ENCODE peak calls at places on chromosomes 2 and 18, in seven cellular contexts. U is upper lobe of right lung, T is left ventricle myocardium inferior, Z is heart left ventricle, Q is adrenal gland, O is body of pancreas, G is fibroblast of lung. R is an unnamed sample.

GRCh38 chr2:148813603-148814065 is 61.4 kb upstream of the KIF5C start:
- DNase-seq in U (no peak), T (no peak), Z (no peak), Q (no peak), O (no peak), G (no peak), R (no peak)

GRCh38 chr18:56296381-56296780 is 342.0 kb downstream of the TXNL1 start:
- DNase-seq in U (no peak), T (no peak), Z (no peak), Q (no peak), O (no peak), G (no peak), R (no peak)

GRCh38 chr2:33126973-33127372 is 180.2 kb downstream of the LTBP1 start:
- DNase-seq in U (no peak), T (no peak), Z (no peak), Q (no peak), O (no peak), G (no peak), R (no peak)

GRCh38 chr2:220703279-220703678 is 868.8 kb downstream of the EPHA4 start:
- DNase-seq in U (no peak), T (no peak), Z (no peak), Q (no peak), O (no peak), G (no peak), R (no peak)

GRCh38 chr2:58484201-58484600 is 243.1 kb upstream of the FANCL start:
- DNase-seq in U (no peak), T (no peak), Z (no peak), Q (no peak), O (no peak), G (no peak), R (no peak)

GRCh38 chr2:183105402-183106134 is 18.7 kb upstream of the NUP35 start:
- DNase-seq in U (no peak), T (no peak), Z (no peak), Q (no peak), O (no peak), G (no peak), R (no peak)

GRCh38 chr2:41935806-41936205 is 112.0 kb upstream of the PKDCC start:
- DNase-seq in U (no peak), T (no peak), Z (no peak), Q (no peak), O (no peak), G (no peak), R (no peak)

GRCh38 chr2:61620244-61621159 is 82.3 kb upstream of the XPO1 start:
- DNase-seq in U (no peak), T (no peak), Z (no peak), Q (peak; percentile 56), O (no peak), G (peak; percentile 76), R (no peak)

GRCh38 chr18:42113529-42114191 is 158.6 kb downstream of the PIK3C3 start:
- DNase-seq in U (no peak), T (no peak), Z (no peak), Q (no peak), O (no peak), G (peak; percentile 73), R (no peak)

GRCh38 chr18:77550625-77551024 is 301.0 kb downstream of the GALR1 start:
- DNase-seq in U (no peak), T (no peak), Z (no peak), Q (no peak), O (no peak), G (no peak), R (no peak)

GRCh38 chr2:111986116-111986900 is 68.8 kb upstream of the TMEM87B start:
- DNase-seq in U (no peak), T (no peak), Z (no peak), Q (no peak), O (no peak), G (peak; percentile 10), R (no peak)

GRCh38 chr2:180520206-180520605 is 460.2 kb upstream of the UBE2E3 start:
- DNase-seq in U (no peak), T (no peak), Z (no peak), Q (no peak), O (no peak), G (peak; percentile 20), R (no peak)

GRCh38 chr2:127661949-127662510 is 13.3 kb downstream of the LIMS2 start:
- DNase-seq in U (peak; percentile 66), T (no peak), Z (peak; percentile 79), Q (no peak), O (no peak), G (peak; percentile 24), R (peak; percentile 14)

GRCh38 chr2:26640331-26640745 is 828 bp downstream of the CIB4 start:
- DNase-seq in U (no peak), T (no peak), Z (peak; percentile 12), Q (peak; percentile 94), O (peak; percentile 34), G (peak; percentile 79), R (peak; percentile 38)

GRCh38 chr2:70214958-70215357 is 24.1 kb upstream of the C2orf42 start:
- DNase-seq in U (no peak), T (no peak), Z (no peak), Q (no peak), O (no peak), G (peak; percentile 55), R (no peak)

GRCh38 chr2:10294077-10294476 is 8.6 kb upstream of the HPCAL1 start:
- DNase-seq in U (no peak), T (no peak), Z (no peak), Q (no peak), O (no peak), G (no peak), R (no peak)

GRCh38 chr2:10296142-10296541 is 6.6 kb upstream of the HPCAL1 start:
- DNase-seq in U (no peak), T (no peak), Z (no peak), Q (no peak), O (no peak), G (no peak), R (no peak)

GRCh38 chr2:10297950-10298349 is 4.8 kb upstream of the HPCAL1 start:
- DNase-seq in U (no peak), T (no peak), Z (peak; percentile 69), Q (peak; percentile 86), O (no peak), G (peak; percentile 90), R (peak; percentile 82)

GRCh38 chr2:10300328-10300920 is 2.3 kb upstream of the HPCAL1 start:
- DNase-seq in U (no peak), T (no peak), Z (no peak), Q (no peak), O (no peak), G (no peak), R (no peak)

GRCh38 chr2:10297191-10297700 is 5.5 kb upstream of the HPCAL1 start:
- DNase-seq in U (no peak), T (no peak), Z (no peak), Q (no peak), O (no peak), G (no peak), R (no peak)
- H3K27ac ChIP-seq in U (no peak overlapping the region), T (peak overlapping the region; percentile 55), Z (no peak overlapping the region), Q (peak overlapping the region; percentile 81), O (no peak overlapping the region), G (peak overlapping the region; percentile 30), R (peak overlapping the region; percentile 73)

GRCh38 chr18:13614318-13614643 is 112.1 kb downstream of the FAM210A start:
- DNase-seq in U (no peak), T (no peak), Z (no peak), Q (no peak), O (no peak), G (no peak), R (no peak)

GRCh38 chr18:13616525-13617035 is 109.8 kb downstream of the FAM210A start:
- DNase-seq in U (no peak), T (no peak), Z (no peak), Q (peak; percentile 49), O (no peak), G (no peak), R (no peak)

GRCh38 chr18:13614701-13615288 is 111.6 kb downstream of the FAM210A start:
- DNase-seq in U (no peak), T (no peak), Z (no peak), Q (no peak), O (no peak), G (no peak), R (no peak)

GRCh38 chr18:13615432-13615861 is 110.9 kb downstream of the FAM210A start:
- DNase-seq in U (no peak), T (no peak), Z (no peak), Q (no peak), O (no peak), G (no peak), R (no peak)

GRCh38 chr18:13616041-13616440 is 110.3 kb downstream of the FAM210A start:
- DNase-seq in U (no peak), T (no peak), Z (no peak), Q (peak; percentile 20), O (no peak), G (no peak), R (no peak)
- H3K4me3 ChIP-seq in U (no peak overlapping the region), T (no peak overlapping the region), Z (no peak overlapping the region), Q (no peak overlapping the region), O (no peak overlapping the region), G (no peak overlapping the region), R (no peak overlapping the region)

GRCh38 chr2:208010501-208010900 is 14.8 kb downstream of the PLEKHM3 start:
- DNase-seq in U (no peak), T (no peak), Z (no peak), Q (no peak), O (no peak), G (no peak), R (no peak)

GRCh38 chr2:208015475-208015874 is 9.9 kb downstream of the PLEKHM3 start:
- DNase-seq in U (no peak), T (no peak), Z (no peak), Q (no peak), O (no peak), G (no peak), R (no peak)

GRCh38 chr2:208017721-208018120 is 7.6 kb downstream of the PLEKHM3 start:
- DNase-seq in U (no peak), T (no peak), Z (no peak), Q (no peak), O (no peak), G (no peak), R (no peak)

GRCh38 chr2:208006833-208007232 is 18.5 kb downstream of the PLEKHM3 start:
- DNase-seq in U (no peak), T (no peak), Z (no peak), Q (no peak), O (no peak), G (no peak), R (no peak)

DNA sequence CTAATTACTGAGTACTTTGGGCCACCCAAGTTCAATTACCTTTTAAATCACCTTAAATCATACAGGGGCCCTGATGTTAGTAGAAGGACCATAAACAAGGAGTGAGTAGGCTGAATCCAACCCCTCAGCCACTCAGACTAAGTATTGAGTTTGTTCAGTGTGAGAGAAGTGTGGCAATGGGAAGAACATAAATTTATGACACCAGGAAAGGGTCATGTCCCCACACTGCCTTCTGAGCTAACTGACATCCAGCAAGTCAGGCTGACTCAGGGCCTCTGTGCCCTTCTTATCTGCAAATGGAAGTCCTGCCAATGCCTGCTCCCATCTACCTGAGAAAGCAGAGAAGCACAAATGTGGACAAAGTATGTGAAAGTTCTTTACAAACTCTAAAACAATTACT is 12.9 kb downstream of the PLEKHM3 start:
- DNase-seq in U (no peak), T (no peak), Z (no peak), Q (peak; percentile 88), O (no peak), G (no peak), R (no peak)
- H3K27ac ChIP-seq in U (no peak overlapping the region), T (peak overlapping the region; percentile 73), Z (no peak overlapping the region), Q (peak overlapping the region; percentile 54), O (no peak overlapping the region), G (no peak overlapping the region), R (no peak overlapping the region)

DNA sequence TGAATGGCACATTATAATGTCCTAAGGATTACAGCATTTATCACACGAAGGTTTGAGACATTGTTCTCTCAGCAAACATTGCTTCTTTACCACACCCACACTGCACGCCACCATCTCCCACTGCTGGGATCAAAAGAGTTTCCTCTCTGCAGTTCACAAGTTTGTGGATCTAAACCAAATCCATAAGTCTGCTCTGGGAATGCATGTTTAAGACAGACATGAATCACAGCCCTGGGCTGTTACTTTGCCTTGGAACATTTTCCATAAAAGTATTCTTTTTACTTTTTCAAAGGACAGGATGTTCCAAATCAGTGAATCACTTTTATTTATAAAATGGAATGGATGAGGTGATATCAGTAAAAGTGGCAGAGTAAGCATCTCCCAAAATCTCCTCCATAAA is 36.1 kb downstream of the STPG4 start:
- DNase-seq in U (no peak), T (no peak), Z (no peak), Q (no peak), O (no peak), G (peak; percentile 76), R (no peak)
- H3K4me3 ChIP-seq in U (no peak overlapping the region), T (no peak overlapping the region), Z (no peak overlapping the region), Q (no peak overlapping the region), O (no peak overlapping the region), G (no peak overlapping the region), R (no peak overlapping the region)

R was measured in uterus.